ENCODE peak calls at places on chromosomes 5 and 9, in eight cellular contexts. One of them, this sample, is unnamed.

GRCh38 chr5:142883025-142883424 is 112.8 kb downstream of the ARHGAP26 start:
- DNase-seq in PC-3: no peak
- DNase-seq in Peyer's patch: no peak
- DNase-seq in ovary: peak
- DNase-seq in testis: peak
- DNase-seq in AG10803: peak
- DNase-seq in uterus: peak
- DNase-seq in cardiac muscle cell: no peak
- DNase-seq in this sample: no peak

GRCh38 chr9:131697097-131697496 is 42.8 kb downstream of the RAPGEF1 start:
- DNase-seq in PC-3: no peak
- DNase-seq in Peyer's patch: no peak
- DNase-seq in uterus: peak
- DNase-seq in testis: peak
- DNase-seq in AG10803: no peak
- DNase-seq in ovary: peak
- DNase-seq in cardiac muscle cell: peak
- DNase-seq in this sample: peak

GRCh38 chr5:68224561-68225187 is 9.1 kb downstream of the PIK3R1 start:
- DNase-seq in ovary: no peak
- DNase-seq in PC-3: no peak
- DNase-seq in cardiac muscle cell: no peak
- DNase-seq in testis: no peak
- DNase-seq in Peyer's patch: no peak
- DNase-seq in AG10803: no peak
- DNase-seq in uterus: no peak
- DNase-seq in this sample: no peak

GRCh38 chr9:126009047-126009446 is 261.9 kb downstream of the PBX3 start:
- DNase-seq in AG10803: no peak
- DNase-seq in testis: no peak
- DNase-seq in ovary: no peak
- DNase-seq in cardiac muscle cell: no peak
- DNase-seq in Peyer's patch: no peak
- DNase-seq in PC-3: no peak
- DNase-seq in uterus: no peak
- DNase-seq in this sample: no peak

GRCh38 chr5:58019614-58020013 is 440.3 kb downstream of the PLK2 start:
- DNase-seq in cardiac muscle cell: peak
- DNase-seq in testis: no peak
- DNase-seq in Peyer's patch: peak
- DNase-seq in ovary: peak
- DNase-seq in uterus: peak
- DNase-seq in PC-3: no peak
- DNase-seq in AG10803: peak
- DNase-seq in this sample: no peak

GRCh38 chr5:128903550-128903949 is 61.7 kb upstream of the SLC27A6 start:
- DNase-seq in ovary: no peak
- DNase-seq in uterus: no peak
- DNase-seq in cardiac muscle cell: no peak
- DNase-seq in AG10803: no peak
- DNase-seq in Peyer's patch: no peak
- DNase-seq in testis: no peak
- DNase-seq in PC-3: no peak
- DNase-seq in this sample: no peak

GRCh38 chr5:146965781-146966659 is 87.5 kb upstream of the PPP2R2B start:
- DNase-seq in PC-3: peak
- DNase-seq in AG10803: peak
- DNase-seq in uterus: peak
- DNase-seq in cardiac muscle cell: peak
- DNase-seq in Peyer's patch: no peak
- DNase-seq in ovary: no peak
- DNase-seq in testis: peak
- DNase-seq in this sample: peak

GRCh38 chr5:42772265-42772993 is 15.8 kb downstream of the CCDC152 start:
- DNase-seq in uterus: no peak
- DNase-seq in ovary: no peak
- DNase-seq in testis: no peak
- DNase-seq in PC-3: peak
- DNase-seq in AG10803: no peak
- DNase-seq in Peyer's patch: no peak
- DNase-seq in cardiac muscle cell: no peak
- DNase-seq in this sample: no peak

GRCh38 chr5:161846731-161847130 is 1.2 kb upstream of the GABRA1 start:
- DNase-seq in PC-3: peak
- DNase-seq in testis: peak
- DNase-seq in ovary: no peak
- DNase-seq in cardiac muscle cell: peak
- DNase-seq in uterus: no peak
- DNase-seq in Peyer's patch: no peak
- DNase-seq in AG10803: no peak
- DNase-seq in this sample: no peak

GRCh38 chr5:176570044-176570443 is 20.9 kb downstream of the CDHR2 start:
- DNase-seq in PC-3: peak
- DNase-seq in cardiac muscle cell: no peak
- DNase-seq in testis: no peak
- DNase-seq in Peyer's patch: no peak
- DNase-seq in AG10803: peak
- DNase-seq in uterus: no peak
- DNase-seq in ovary: no peak
- DNase-seq in this sample: peak

GRCh38 chr9:3980771-3981170 is 319.1 kb downstream of the GLIS3 start:
- DNase-seq in PC-3: no peak
- DNase-seq in AG10803: peak
- DNase-seq in testis: peak
- DNase-seq in uterus: peak
- DNase-seq in cardiac muscle cell: peak
- DNase-seq in Peyer's patch: no peak
- DNase-seq in ovary: peak
- DNase-seq in this sample: peak

GRCh38 chr9:89375181-89375760 is 57.0 kb downstream of the SECISBP2 start:
- DNase-seq in ovary: no peak
- DNase-seq in cardiac muscle cell: no peak
- DNase-seq in uterus: no peak
- DNase-seq in testis: no peak
- DNase-seq in Peyer's patch: no peak
- DNase-seq in AG10803: no peak
- DNase-seq in PC-3: peak
- DNase-seq in this sample: no peak

GRCh38 chr9:89376741-89377140 is 58.4 kb downstream of the SECISBP2 start:
- DNase-seq in AG10803: no peak
- DNase-seq in cardiac muscle cell: no peak
- DNase-seq in ovary: no peak
- DNase-seq in Peyer's patch: no peak
- DNase-seq in testis: no peak
- DNase-seq in uterus: no peak
- DNase-seq in PC-3: no peak
- DNase-seq in this sample: no peak

GRCh38 chr9:89377411-89377810 is 59.1 kb downstream of the SECISBP2 start:
- DNase-seq in PC-3: no peak
- DNase-seq in Peyer's patch: no peak
- DNase-seq in cardiac muscle cell: no peak
- DNase-seq in AG10803: no peak
- DNase-seq in uterus: no peak
- DNase-seq in testis: no peak
- DNase-seq in ovary: no peak
- DNase-seq in this sample: no peak

GRCh38 chr9:89374176-89374575 is 55.9 kb downstream of the SECISBP2 start:
- DNase-seq in uterus: no peak
- DNase-seq in PC-3: no peak
- DNase-seq in cardiac muscle cell: no peak
- DNase-seq in AG10803: peak
- DNase-seq in Peyer's patch: no peak
- DNase-seq in testis: no peak
- DNase-seq in ovary: no peak
- DNase-seq in this sample: peak

GRCh38 chr9:89376286-89376685 is 58.0 kb downstream of the SECISBP2 start:
- DNase-seq in testis: no peak
- DNase-seq in uterus: no peak
- DNase-seq in AG10803: no peak
- DNase-seq in PC-3: no peak
- DNase-seq in Peyer's patch: no peak
- DNase-seq in ovary: no peak
- DNase-seq in cardiac muscle cell: no peak
- DNase-seq in this sample: no peak
- H3K4me3 ChIP-seq in testis: no peak
- H3K4me3 ChIP-seq in uterus: no peak
- H3K4me3 ChIP-seq in AG10803: no peak
- H3K4me3 ChIP-seq in PC-3: no peak
- H3K4me3 ChIP-seq in Peyer's patch: no peak
- H3K4me3 ChIP-seq in ovary: no peak
- H3K4me3 ChIP-seq in cardiac muscle cell: no peak
- H3K4me3 ChIP-seq in this sample: no peak

GRCh38 chr9:12880406-12881016 is 105.7 kb downstream of the LURAP1L start:
- DNase-seq in testis: no peak
- DNase-seq in AG10803: peak
- DNase-seq in uterus: no peak
- DNase-seq in PC-3: no peak
- DNase-seq in cardiac muscle cell: no peak
- DNase-seq in ovary: no peak
- DNase-seq in Peyer's patch: no peak
- DNase-seq in this sample: no peak

GRCh38 chr9:12882430-12882829 is 107.6 kb downstream of the LURAP1L start:
- DNase-seq in cardiac muscle cell: no peak
- DNase-seq in testis: no peak
- DNase-seq in PC-3: no peak
- DNase-seq in AG10803: peak
- DNase-seq in ovary: no peak
- DNase-seq in Peyer's patch: no peak
- DNase-seq in uterus: no peak
- DNase-seq in this sample: peak

GRCh38 chr9:12889402-12890106 is 114.7 kb downstream of the LURAP1L start:
- DNase-seq in testis: no peak
- DNase-seq in cardiac muscle cell: no peak
- DNase-seq in AG10803: no peak
- DNase-seq in Peyer's patch: no peak
- DNase-seq in ovary: no peak
- DNase-seq in PC-3: no peak
- DNase-seq in uterus: no peak
- DNase-seq in this sample: no peak

DNA sequence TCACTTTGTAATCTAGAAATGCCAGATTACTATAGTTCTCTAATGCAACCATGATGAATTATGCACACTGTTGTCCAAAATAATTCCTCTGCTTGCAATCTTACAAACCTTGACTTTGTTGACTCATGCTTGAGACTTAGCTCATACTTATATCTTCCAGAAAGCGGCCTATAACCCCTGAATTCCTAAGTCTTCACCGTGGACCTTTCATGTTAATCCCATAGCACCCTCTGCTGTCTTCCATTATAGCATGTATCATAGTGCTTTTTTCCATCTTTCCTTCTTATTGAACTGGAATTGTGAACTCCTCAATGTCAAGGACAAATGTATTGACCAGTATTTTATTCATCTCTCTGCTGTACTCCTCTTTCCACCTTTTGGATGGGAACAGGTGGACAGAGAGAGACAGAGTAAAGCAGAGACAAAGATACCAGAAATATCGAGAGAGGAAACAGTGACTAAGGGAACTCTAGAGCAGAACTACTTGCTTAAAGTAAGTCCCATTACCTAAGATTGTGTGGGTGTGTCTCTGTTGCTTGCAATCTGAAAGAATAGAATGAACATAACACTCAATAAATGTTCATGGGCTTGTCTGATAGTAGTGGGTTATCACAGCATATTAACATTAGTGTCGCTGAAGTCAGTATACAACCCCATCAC is 110.0 kb downstream of the LURAP1L start:
- DNase-seq in AG10803: peak
- DNase-seq in PC-3: peak
- DNase-seq in cardiac muscle cell: peak
- DNase-seq in Peyer's patch: no peak
- DNase-seq in ovary: no peak
- DNase-seq in uterus: no peak
- DNase-seq in testis: no peak
- DNase-seq in this sample: peak
- TF ChIP-seq CTCF in AG10803: peak
- TF ChIP-seq CTCF in PC-3: peak
- TF ChIP-seq CTCF in cardiac muscle cell: peak
- TF ChIP-seq CTCF in Peyer's patch: peak
- TF ChIP-seq CTCF in ovary: peak
- TF ChIP-seq CTCF in uterus: peak
- TF ChIP-seq CTCF in testis: no peak
- TF ChIP-seq CTCF in this sample: peak

GRCh38 chr5:139954022-139954421 is 89.1 kb downstream of the NRG2 start:
- DNase-seq in Peyer's patch: no peak
- DNase-seq in PC-3: no peak
- DNase-seq in AG10803: no peak
- DNase-seq in uterus: no peak
- DNase-seq in cardiac muscle cell: peak
- DNase-seq in ovary: no peak
- DNase-seq in testis: peak
- DNase-seq in this sample: no peak

GRCh38 chr5:139956342-139956741 is 86.8 kb downstream of the NRG2 start:
- DNase-seq in cardiac muscle cell: no peak
- DNase-seq in testis: no peak
- DNase-seq in AG10803: no peak
- DNase-seq in ovary: no peak
- DNase-seq in Peyer's patch: no peak
- DNase-seq in PC-3: no peak
- DNase-seq in uterus: no peak
- DNase-seq in this sample: no peak

GRCh38 chr5:139955616-139956283 is 87.3 kb downstream of the NRG2 start:
- DNase-seq in testis: peak
- DNase-seq in uterus: no peak
- DNase-seq in cardiac muscle cell: peak
- DNase-seq in Peyer's patch: no peak
- DNase-seq in ovary: no peak
- DNase-seq in AG10803: no peak
- DNase-seq in PC-3: no peak
- DNase-seq in this sample: no peak

GRCh38 chr5:139955053-139955605 is 88.0 kb downstream of the NRG2 start:
- DNase-seq in cardiac muscle cell: no peak
- DNase-seq in Peyer's patch: no peak
- DNase-seq in uterus: no peak
- DNase-seq in PC-3: no peak
- DNase-seq in ovary: no peak
- DNase-seq in testis: no peak
- DNase-seq in AG10803: no peak
- DNase-seq in this sample: no peak

GRCh38 chr5:139954462-139954861 is 88.6 kb downstream of the NRG2 start:
- DNase-seq in AG10803: no peak
- DNase-seq in testis: no peak
- DNase-seq in uterus: no peak
- DNase-seq in ovary: no peak
- DNase-seq in cardiac muscle cell: no peak
- DNase-seq in PC-3: no peak
- DNase-seq in Peyer's patch: no peak
- DNase-seq in this sample: no peak
- H3K4me3 ChIP-seq in AG10803: no peak
- H3K4me3 ChIP-seq in testis: no peak
- H3K4me3 ChIP-seq in uterus: no peak
- H3K4me3 ChIP-seq in ovary: no peak
- H3K4me3 ChIP-seq in cardiac muscle cell: no peak
- H3K4me3 ChIP-seq in PC-3: no peak
- H3K4me3 ChIP-seq in Peyer's patch: no peak
- H3K4me3 ChIP-seq in this sample: no peak

DNA sequence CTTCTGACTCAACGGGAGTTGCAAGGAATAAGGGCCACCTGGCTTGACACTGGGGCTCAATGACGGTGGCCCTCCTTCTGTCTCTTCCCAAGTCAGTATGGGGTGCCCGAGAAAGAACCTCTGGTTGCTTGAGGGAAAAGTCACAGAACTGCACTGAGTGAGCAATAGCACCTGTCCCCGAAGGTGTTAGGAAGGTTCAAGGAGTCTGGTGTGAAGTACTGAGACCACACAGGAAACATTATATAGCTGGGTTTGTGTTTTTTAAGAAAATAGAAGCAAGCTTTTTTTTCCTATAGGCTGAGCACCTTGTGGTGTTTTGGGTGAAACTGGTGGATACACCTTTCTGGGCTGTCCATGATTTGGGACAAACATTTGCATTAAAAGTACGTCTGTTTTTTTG is 62.9 kb downstream of the SPIN1 start:
- DNase-seq in Peyer's patch: no peak
- DNase-seq in PC-3: no peak
- DNase-seq in ovary: no peak
- DNase-seq in AG10803: no peak
- DNase-seq in testis: no peak
- DNase-seq in uterus: no peak
- DNase-seq in cardiac muscle cell: no peak
- DNase-seq in this sample: no peak
- TF ChIP-seq CTCF in Peyer's patch: no peak
- TF ChIP-seq CTCF in PC-3: no peak
- TF ChIP-seq CTCF in ovary: no peak
- TF ChIP-seq CTCF in AG10803: no peak
- TF ChIP-seq CTCF in testis: no peak
- TF ChIP-seq CTCF in uterus: no peak
- TF ChIP-seq CTCF in cardiac muscle cell: no peak
- TF ChIP-seq CTCF in this sample: no peak